ENCODE peak calls at places on chromosome 2, in six cellular contexts. J is ELR, I is GM18507, Q is left cardiac atrium, N is EL, M is hypothalamus. G is an unnamed sample.

GRCh38 chr2:121771976-121772742 is 16.7 kb downstream of the TSN start:
- DNase-seq in J (no peak), I (no peak), Q (no peak), N (no peak), M (no peak), G (no peak)

GRCh38 chr2:118388771-118389170 is 300.5 kb downstream of the INSIG2 start:
- DNase-seq in J (peak), I (no peak), Q (no peak), N (peak), M (no peak), G (no peak)

GRCh38 chr2:112923237-112923966 is 12.4 kb downstream of the IL37 start:
- DNase-seq in J (peak), I (no peak), Q (no peak), N (no peak), M (no peak), G (no peak)

GRCh38 chr2:237530472-237531433 is 35.6 kb upstream of the PRLH start:
- DNase-seq in J (peak), I (no peak), Q (no peak), N (no peak), M (no peak), G (no peak)

GRCh38 chr2:27441226-27441926 is 805 bp upstream of the KRTCAP3 start:
- DNase-seq in J (no peak), I (no peak), Q (no peak), N (no peak), M (no peak), G (no peak)

GRCh38 chr2:196640031-196640548 is 575 bp downstream of the CCDC150 start:
- DNase-seq in J (no peak), I (no peak), Q (no peak), N (peak), M (no peak), G (peak)

GRCh38 chr2:144477943-144478283 is 42.0 kb downstream of the ZEB2 start:
- DNase-seq in J (no peak), I (no peak), Q (no peak), N (no peak), M (no peak), G (no peak)

GRCh38 chr2:30636311-30636710 is 170.9 kb downstream of the CAPN13 start:
- DNase-seq in J (no peak), I (no peak), Q (no peak), N (no peak), M (no peak), G (no peak)

GRCh38 chr2:68216454-68217310 is 35.6 kb downstream of the PPP3R1 start:
- DNase-seq in J (no peak), I (no peak), Q (no peak), N (peak), M (no peak), G (no peak)

GRCh38 chr2:65453916-65454315 is 21.5 kb upstream of the SPRED2 start:
- DNase-seq in J (peak), I (no peak), Q (no peak), N (peak), M (no peak), G (no peak)

GRCh38 chr2:175135177-175135576 is 32.8 kb downstream of the ATF2 start:
- DNase-seq in J (peak), I (no peak), Q (no peak), N (no peak), M (no peak), G (no peak)

GRCh38 chr2:197908940-197909339 is 104.5 kb downstream of the PLCL1 start:
- DNase-seq in J (no peak), I (no peak), Q (no peak), N (peak), M (no peak), G (no peak)

GRCh38 chr2:169303579-169304285 is 58.6 kb downstream of the LRP2 start:
- DNase-seq in J (no peak), I (no peak), Q (no peak), N (no peak), M (no peak), G (no peak)

GRCh38 chr2:67930156-67930555 is 132.6 kb downstream of the C1D start:
- DNase-seq in J (no peak), I (no peak), Q (no peak), N (no peak), M (no peak), G (no peak)

GRCh38 chr2:127208313-127208712 is 11.8 kb downstream of the CYP27C1 start:
- DNase-seq in J (no peak), I (no peak), Q (no peak), N (peak), M (no peak), G (no peak)

GRCh38 chr2:62196278-62196901 is 475 bp downstream of the B3GNT2 start:
- DNase-seq in J (no peak), I (no peak), Q (peak), N (no peak), M (no peak), G (no peak)

GRCh38 chr2:241752689-241753276 is 18.4 kb downstream of the D2HGDH start:
- DNase-seq in J (no peak), I (no peak), Q (no peak), N (no peak), M (no peak), G (no peak)

GRCh38 chr2:236818281-236819045 is 248.8 kb downstream of the ACKR3 start:
- DNase-seq in J (no peak), I (no peak), Q (no peak), N (no peak), M (no peak), G (no peak)

GRCh38 chr2:45724329-45724728 is 72.9 kb downstream of the PRKCE start:
- DNase-seq in J (no peak), I (no peak), Q (no peak), N (no peak), M (no peak), G (no peak)

G was measured in GM12891.